ENCODE peak calls at places on chromosome 18, in five cellular contexts. F, O, D, P and R are unnamed samples.
A peak's percentile ranks its signal among the peaks of the same experiment; 100 is the strongest.

GRCh38 chr18:40041951-40042350 is 1913.1 kb upstream of the PIK3C3 start:
- DNase-seq in F (no peak), O (no peak), D (no peak), P (no peak), R (no peak)

GRCh38 chr18:49656098-49656591 is 94.3 kb downstream of the LIPG start:
- DNase-seq in F (peak; percentile 8), O (peak; percentile 41), D (no peak), P (no peak), R (peak; percentile 68)

GRCh38 chr18:45951021-45951714 is 16.0 kb downstream of the EPG5 start:
- DNase-seq in F (peak; percentile 92), O (peak; percentile 32), D (peak; percentile 69), P (peak; percentile 85), R (peak; percentile 84)

GRCh38 chr18:28365406-28365805 is 188.5 kb upstream of the CDH2 start:
- DNase-seq in F (peak; percentile 1), O (no peak), D (no peak), P (peak; percentile 70), R (peak; percentile 2)

GRCh38 chr18:5309888-5310470 is 14.5 kb upstream of the ZBTB14 start:
- DNase-seq in F (peak; percentile 3), O (peak; percentile 74), D (no peak), P (peak; percentile 5), R (no peak)

GRCh38 chr18:12159446-12159845 is 65.8 kb downstream of the ANKRD62 start:
- DNase-seq in F (peak; percentile 4), O (no peak), D (no peak), P (no peak), R (peak; percentile 3)

GRCh38 chr18:21242141-21243040 is at the start of gene GREB1L:
- DNase-seq in F (peak; percentile 66), O (peak; percentile 61), D (peak; percentile 72), P (peak; percentile 22), R (peak; percentile 59)

GRCh38 chr18:44039826-44040225 is 640.9 kb upstream of the SETBP1 start:
- DNase-seq in F (no peak), O (no peak), D (no peak), P (no peak), R (peak; percentile 21)

GRCh38 chr18:57640236-57640635 is 18.6 kb upstream of the NARS1 start:
- DNase-seq in F (no peak), O (no peak), D (no peak), P (no peak), R (no peak)

GRCh38 chr18:25883091-25883490 is 207.3 kb downstream of the SS18 start:
- DNase-seq in F (no peak), O (no peak), D (no peak), P (no peak), R (no peak)

GRCh38 chr18:31510319-31510718 is 12.3 kb downstream of the DSG2 start:
- DNase-seq in F (no peak), O (no peak), D (no peak), P (no peak), R (no peak)

GRCh38 chr18:43077510-43078290 is 37.8 kb downstream of the RIT2 start:
- DNase-seq in F (no peak), O (no peak), D (no peak), P (no peak), R (no peak)

GRCh38 chr18:47413327-47413726 is 161.9 kb upstream of the SKOR2 start:
- DNase-seq in F (peak; percentile 17), O (no peak), D (no peak), P (peak; percentile 21), R (peak; percentile 65)

GRCh38 chr18:61964616-61965015 is 71.8 kb upstream of the RNF152 start:
- DNase-seq in F (no peak), O (no peak), D (no peak), P (no peak), R (no peak)

GRCh38 chr18:77056399-77057015 is 76.1 kb downstream of the MBP start:
- DNase-seq in F (no peak), O (peak; percentile 89), D (peak; percentile 85), P (peak; percentile 77), R (peak; percentile 19)

GRCh38 chr18:48848641-48849143 is 102.1 kb downstream of the SMAD7 start:
- DNase-seq in F (no peak), O (no peak), D (no peak), P (peak; percentile 64), R (no peak)

GRCh38 chr18:56009451-56009850 is 421.5 kb upstream of the TCF4 start:
- DNase-seq in F (no peak), O (no peak), D (no peak), P (no peak), R (no peak)

GRCh38 chr18:50970006-50970405 is 2.2 kb downstream of the ELAC1 start:
- DNase-seq in F (no peak), O (no peak), D (peak; percentile 71), P (no peak), R (no peak)

GRCh38 chr18:10526211-10526949 is 553 bp downstream of the NAPG start:
- DNase-seq in F (peak; percentile 51), O (peak; percentile 72), D (peak; percentile 86), P (no peak), R (peak; percentile 19)

GRCh38 chr18:37364237-37364636 is 201.4 kb downstream of the CELF4 start:
- DNase-seq in F (peak; percentile 18), O (no peak), D (peak; percentile 90), P (no peak), R (no peak)

GRCh38 chr18:3923750-3924149 is 473.8 kb downstream of the TGIF1 start:
- DNase-seq in F (peak; percentile 57), O (no peak), D (no peak), P (peak; percentile 78), R (peak; percentile 88)

GRCh38 chr18:37385846-37386435 is 179.7 kb downstream of the CELF4 start:
- DNase-seq in F (peak; percentile 35), O (peak; percentile 34), D (no peak), P (peak; percentile 60), R (peak; percentile 48)

GRCh38 chr18:33817096-33817495 is 239.1 kb downstream of the ASXL3 start:
- DNase-seq in F (peak; percentile 57), O (no peak), D (no peak), P (peak; percentile 56), R (peak; percentile 82)

GRCh38 chr18:62438876-62439275 is 83.9 kb upstream of the ZCCHC2 start:
- DNase-seq in F (no peak), O (no peak), D (no peak), P (no peak), R (no peak)

GRCh38 chr18:79613186-79613931 is 66.2 kb upstream of the CTDP1 start:
- DNase-seq in F (no peak), O (no peak), D (peak; percentile 56), P (no peak), R (no peak)

GRCh38 chr18:79610461-79611039 is 69.1 kb upstream of the CTDP1 start:
- DNase-seq in F (no peak), O (no peak), D (peak; percentile 50), P (no peak), R (no peak)

GRCh38 chr18:79611040-79611681 is 68.4 kb upstream of the CTDP1 start:
- DNase-seq in F (peak; percentile 27), O (no peak), D (peak; percentile 50), P (peak; percentile 55), R (peak; percentile 88)

GRCh38 chr18:79614211-79615028 is 65.2 kb upstream of the CTDP1 start:
- DNase-seq in F (no peak), O (peak; percentile 67), D (peak; percentile 60), P (no peak), R (no peak)

DNA sequence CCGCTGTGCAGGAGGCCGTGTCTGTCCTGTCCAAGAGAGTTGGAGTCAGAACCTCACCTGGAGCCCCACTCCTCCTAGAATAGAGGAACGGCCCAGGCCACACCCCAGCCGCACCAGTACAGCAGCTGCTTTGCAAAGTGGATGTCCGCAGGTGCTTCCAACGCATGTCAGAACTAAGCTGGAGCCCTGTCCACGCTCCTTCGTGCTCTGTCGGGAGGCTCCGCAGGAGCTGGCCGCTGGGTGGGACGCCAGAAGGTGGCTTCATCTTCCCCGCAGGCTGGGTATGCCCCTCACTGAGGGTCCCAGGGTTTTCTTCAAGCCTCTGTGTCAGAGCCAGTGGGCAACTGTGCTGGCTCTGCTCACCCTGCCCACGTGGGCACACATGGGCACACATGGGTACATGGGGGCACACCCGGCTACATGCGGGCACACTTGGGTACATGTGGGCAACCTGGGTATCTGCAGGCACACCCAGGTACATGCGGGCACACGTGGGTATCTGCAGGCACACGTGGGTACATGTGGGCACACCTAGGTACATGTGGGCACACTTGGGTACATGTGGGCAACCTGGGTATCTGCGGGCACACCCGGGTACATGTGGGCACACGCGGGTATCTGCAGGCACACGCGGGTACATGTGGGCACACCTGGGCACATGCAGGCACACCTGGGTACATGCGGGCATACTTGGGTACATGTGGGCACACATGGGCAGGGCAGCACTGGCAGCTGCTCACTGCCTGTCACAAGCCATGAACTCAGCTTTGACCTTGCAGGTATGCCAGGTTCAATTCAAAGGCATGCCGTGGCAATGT is 67.1 kb upstream of the CTDP1 start:
- DNase-seq in F (no peak), O (no peak), D (peak; percentile 38), P (no peak), R (no peak)
- TF ChIP-seq CTCF in F (no peak), O (no peak), D (no peak), P (no peak), R (no peak)

GRCh38 chr18:79068946-79069791 is at the start of gene ATP9B:
- DNase-seq in F (peak; percentile 96), O (peak; percentile 96), D (peak; percentile 98), P (peak; percentile 96), R (peak; percentile 96)

GRCh38 chr18:79071037-79071960 is 2.1 kb downstream of the ATP9B start:
- DNase-seq in F (no peak), O (peak; percentile 55), D (no peak), P (no peak), R (no peak)

GRCh38 chr18:79068299-79068945 is 772 bp upstream of the ATP9B start:
- DNase-seq in F (peak; percentile 16), O (no peak), D (no peak), P (peak; percentile 25), R (peak; percentile 15)

GRCh38 chr18:79069792-79070151 is 578 bp downstream of the ATP9B start:
- DNase-seq in F (no peak), O (no peak), D (no peak), P (no peak), R (peak; percentile 10)

GRCh38 chr18:79070486-79070885 is 1.3 kb downstream of the ATP9B start:
- DNase-seq in F (no peak), O (no peak), D (no peak), P (peak; percentile 4), R (peak; percentile 2)
- H3K4me3 ChIP-seq in F (peak overlapping the region; percentile 77), O (peak overlapping the region; percentile 97), D (peak overlapping the region; percentile 98), P (peak overlapping the region; percentile 74), R (peak overlapping the region; percentile 84)

GRCh38 chr18:71849407-71849806 is 694.7 kb downstream of the CBLN2 start:
- DNase-seq in F (no peak), O (peak; percentile 6), D (no peak), P (no peak), R (no peak)
- TF ChIP-seq CTCF in F (no peak), O (peak; percentile 15), D (no peak), P (peak; percentile 2), R (no peak)

GRCh38 chr18:75558790-75559189 is 131.3 kb upstream of the SMIM21 start:
- DNase-seq in F (no peak), O (no peak), D (no peak), P (no peak), R (no peak)
- H3K4me3 ChIP-seq in F (no peak overlapping the region), O (no peak overlapping the region), D (no peak overlapping the region), P (no peak overlapping the region), R (no peak overlapping the region)

DNA sequence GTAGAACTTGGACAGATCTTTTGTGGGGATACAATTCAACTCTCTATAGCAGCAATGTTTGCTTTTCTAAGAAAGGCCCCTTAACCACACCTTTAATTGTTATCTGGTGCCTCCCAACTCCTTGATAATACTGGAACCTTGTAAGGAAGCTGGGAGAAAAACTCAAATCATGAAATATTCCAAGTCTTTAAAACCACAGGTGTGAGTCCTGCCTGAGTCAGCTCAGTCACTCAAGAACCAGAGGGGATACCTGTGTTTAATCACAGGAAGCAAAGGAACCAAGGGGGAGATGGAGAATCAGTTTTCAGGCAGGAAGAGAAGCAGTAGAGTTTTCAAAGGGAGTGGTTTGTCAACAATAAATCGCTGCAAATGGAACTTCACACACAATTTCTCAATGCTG is 159.9 kb downstream of the LAMA3 start:
- DNase-seq in F (no peak), O (no peak), D (no peak), P (no peak), R (no peak)
- TF ChIP-seq CTCF in F (no peak), O (no peak), D (no peak), P (no peak), R (no peak)